ENCODE peak calls at places on chromosomes 1 and 21, in four cellular contexts. G is GM12878, I is SK-N-SH, K is HepG2. Y is an unnamed sample.

GRCh38 chr1:171152533-171152932 is 32.6 kb upstream of the FMO2 start:
- DNase-seq in G (no peak), I (no peak), K (no peak), Y (no peak)

GRCh38 chr1:210195635-210196160 is 36.9 kb upstream of the SERTAD4 start:
- DNase-seq in G (no peak), I (no peak), K (no peak), Y (no peak)

GRCh38 chr1:7487756-7488474 is 283.2 kb upstream of the VAMP3 start:
- DNase-seq in G (no peak), I (no peak), K (no peak), Y (no peak)

GRCh38 chr1:148434832-148435231 is 48.3 kb downstream of the PPIAL4G start:
- DNase-seq in G (no peak), I (peak; percentile 1), K (no peak), Y (no peak)

GRCh38 chr21:37166733-37167132 is 93.7 kb downstream of the TTC3 start:
- DNase-seq in G (no peak), I (no peak), K (no peak), Y (peak; percentile 65)

GRCh38 chr1:183600136-183600535 is 9.9 kb upstream of the NCF2 start:
- DNase-seq in G (no peak), I (no peak), K (no peak), Y (peak; percentile 69)

GRCh38 chr1:217089239-217090014 is 366.2 kb upstream of the ESRRG start:
- DNase-seq in G (no peak), I (peak; percentile 82), K (no peak), Y (peak; percentile 59)

GRCh38 chr1:110890474-110891196 is 17.7 kb downstream of the CD53 start:
- DNase-seq in G (no peak), I (no peak), K (no peak), Y (no peak)

GRCh38 chr1:71640131-71640530 is 559.3 kb upstream of the ZRANB2 start:
- DNase-seq in G (no peak), I (no peak), K (no peak), Y (no peak)

GRCh38 chr21:38486221-38486620 is 12.1 kb downstream of the ERG start:
- DNase-seq in G (no peak), I (no peak), K (no peak), Y (no peak)

GRCh38 chr1:74693473-74693872 is 19.9 kb upstream of the ERICH3 start:
- DNase-seq in G (no peak), I (no peak), K (peak; percentile 14), Y (no peak)

GRCh38 chr1:214438059-214438458 is 113.3 kb downstream of the PTPN14 start:
- DNase-seq in G (no peak), I (no peak), K (no peak), Y (no peak)

GRCh38 chr1:197838836-197839235 is 63.6 kb upstream of the DENND1B start:
- DNase-seq in G (no peak), I (no peak), K (no peak), Y (no peak)

GRCh38 chr1:86197206-86197855 is 40.8 kb upstream of the COL24A1 start:
- DNase-seq in G (no peak), I (no peak), K (no peak), Y (no peak)

GRCh38 chr1:39642796-39643195 is 3.4 kb upstream of the HEYL start:
- DNase-seq in G (no peak), I (no peak), K (no peak), Y (no peak)

GRCh38 chr1:119554188-119554587 is 47.2 kb downstream of the HSD3B1 start:
- DNase-seq in G (no peak), I (peak; percentile 37), K (no peak), Y (no peak)

GRCh38 chr21:34913786-34914185 is 135.3 kb downstream of the RUNX1 start:
- DNase-seq in G (no peak), I (no peak), K (no peak), Y (no peak)

GRCh38 chr1:55827350-55827749 is 612.2 kb upstream of the USP24 start:
- DNase-seq in G (no peak), I (no peak), K (peak; percentile 9), Y (no peak)

GRCh38 chr1:233340031-233340555 is 12.6 kb downstream of the MAP3K21 start:
- DNase-seq in G (no peak), I (no peak), K (no peak), Y (no peak)

GRCh38 chr1:109161836-109162606 is 48.1 kb downstream of the ELAPOR1 start:
- DNase-seq in G (peak; percentile 58), I (no peak), K (no peak), Y (no peak)

GRCh38 chr1:196380311-196380710 is 227.9 kb downstream of the KCNT2 start:
- DNase-seq in G (no peak), I (no peak), K (no peak), Y (no peak)

GRCh38 chr1:177600371-177600770 is 369.5 kb downstream of the SEC16B start:
- DNase-seq in G (no peak), I (no peak), K (no peak), Y (no peak)

GRCh38 chr21:34582506-34583150 is 32.3 kb downstream of the RCAN1 start:
- DNase-seq in G (no peak), I (peak; percentile 17), K (peak; percentile 37), Y (peak; percentile 79)

GRCh38 chr1:37667023-37667769 is 25.1 kb upstream of the CDCA8 start:
- DNase-seq in G (no peak), I (peak; percentile 65), K (no peak), Y (no peak)

GRCh38 chr1:1178794-1179331 is 5.2 kb downstream of the TTLL10 start:
- DNase-seq in G (no peak), I (peak; percentile 30), K (no peak), Y (no peak)

GRCh38 chr1:97384294-97384952 is 536.4 kb downstream of the DPYD start:
- DNase-seq in G (no peak), I (no peak), K (no peak), Y (no peak)

GRCh38 chr1:58430355-58431335 is 115.9 kb downstream of the OMA1 start:
- DNase-seq in G (no peak), I (no peak), K (no peak), Y (peak; percentile 20)

GRCh38 chr1:116122955-116123757 is 12.0 kb downstream of the MAB21L3 start:
- DNase-seq in G (no peak), I (peak; percentile 60), K (peak; percentile 90), Y (no peak)

GRCh38 chr1:192852001-192852400 is 43.2 kb downstream of the RGS2 start:
- DNase-seq in G (no peak), I (no peak), K (no peak), Y (no peak)

GRCh38 chr1:94061513-94062443 is 59.2 kb downstream of the ABCA4 start:
- DNase-seq in G (no peak), I (peak; percentile 79), K (peak; percentile 97), Y (peak; percentile 78)

GRCh38 chr1:239511865-239512264 is 125.5 kb downstream of the CHRM3 start:
- DNase-seq in G (no peak), I (no peak), K (no peak), Y (no peak)

GRCh38 chr1:202133016-202133415 is 10.3 kb downstream of the GPR37L1 start:
- DNase-seq in G (no peak), I (no peak), K (no peak), Y (no peak)

GRCh38 chr1:37307907-37308570 is 166.3 kb upstream of the ZC3H12A start:
- DNase-seq in G (no peak), I (no peak), K (no peak), Y (no peak)

GRCh38 chr1:196372896-196373536 is 235.2 kb downstream of the KCNT2 start:
- DNase-seq in G (no peak), I (peak; percentile 3), K (peak; percentile 27), Y (peak; percentile 35)

GRCh38 chr1:168689726-168690602 is 39.0 kb downstream of the DPT start:
- DNase-seq in G (no peak), I (peak; percentile 36), K (peak; percentile 86), Y (no peak)
- TF ChIP-seq JUND in G (no peak), I (peak; percentile 79), K (no peak), Y (no peak)

DNA sequence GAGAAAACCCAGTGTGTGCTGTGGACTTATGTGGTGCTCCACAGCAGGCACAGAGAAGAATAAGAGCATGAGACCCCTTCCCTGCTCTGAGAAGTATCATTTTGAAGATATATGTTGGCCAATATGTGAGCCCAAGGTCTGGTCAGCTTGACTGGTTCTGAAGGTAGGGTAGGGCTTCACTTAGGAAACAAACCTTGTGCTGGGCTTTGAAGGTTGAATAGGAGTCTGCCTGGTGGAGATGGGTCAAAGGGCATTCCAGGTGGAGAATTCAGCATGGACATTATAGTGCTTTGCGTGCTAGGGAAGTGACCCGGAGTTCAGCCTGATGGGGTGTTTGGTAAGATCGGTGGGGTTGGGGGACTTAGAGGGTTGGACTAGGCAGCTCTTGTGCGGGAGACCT is 99.1 kb downstream of the EPHB2 start:
- DNase-seq in G (no peak), I (no peak), K (no peak), Y (no peak)
- TF ChIP-seq JUND in G (no peak), I (no peak), K (no peak), Y (no peak)

GRCh38 chr1:17540255-17541001 is 930 bp downstream of the ARHGEF10L start:
- DNase-seq in G (no peak), I (peak; percentile 85), K (no peak), Y (no peak)
- TF ChIP-seq JUND in G (no peak), I (no peak), K (no peak), Y (no peak)

GRCh38 chr1:228017356-228018124 is 10.7 kb downstream of the WNT3A start:
- DNase-seq in G (no peak), I (no peak), K (no peak), Y (no peak)

GRCh38 chr1:228015276-228016180 is 8.7 kb downstream of the WNT3A start:
- DNase-seq in G (no peak), I (no peak), K (no peak), Y (no peak)

GRCh38 chr1:228016653-228017355 is 10.0 kb downstream of the WNT3A start:
- DNase-seq in G (no peak), I (no peak), K (no peak), Y (no peak)

GRCh38 chr1:228014235-228014930 is 7.6 kb downstream of the WNT3A start:
- DNase-seq in G (no peak), I (peak; percentile 75), K (no peak), Y (no peak)

DNA sequence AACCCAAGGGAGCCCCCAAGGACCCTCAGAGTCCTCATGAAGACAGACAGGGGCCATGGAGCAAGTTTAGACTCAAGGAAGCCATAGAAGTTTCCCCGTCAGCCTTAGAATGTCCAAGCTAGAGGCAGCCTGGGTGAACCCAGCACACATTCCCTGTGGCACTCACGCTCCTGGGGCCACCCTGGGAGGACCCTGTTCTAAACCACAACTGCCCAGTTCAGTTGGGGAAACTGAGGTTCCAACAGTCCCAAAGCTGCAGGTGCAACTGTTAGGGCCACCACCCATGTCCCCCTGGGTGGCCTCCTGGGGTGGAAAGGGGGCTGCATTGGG is 9.3 kb downstream of the WNT3A start:
- DNase-seq in G (no peak), I (no peak), K (no peak), Y (no peak)
- TF ChIP-seq JUND in G (no peak), I (no peak), K (no peak), Y (no peak)